ENCODE peak calls at places on chromosome 14, in six cellular contexts. One of them, this sample, is unnamed.

GRCh38 chr14:51094282-51094821 is 553 bp downstream of the TRIM9 start:
- DNase-seq in heart right ventricle: no peak
- DNase-seq in colonic mucosa: peak; percentile 18
- DNase-seq in heart left ventricle: peak; percentile 67
- DNase-seq in brain microvascular endothelial cell: no peak
- DNase-seq in transverse colon: no peak
- DNase-seq in this sample: no peak

GRCh38 chr14:104677506-104678332 is 11.7 kb upstream of the INF2 start:
- DNase-seq in colonic mucosa: peak; percentile 81
- DNase-seq in brain microvascular endothelial cell: peak; percentile 55
- DNase-seq in heart left ventricle: peak; percentile 89
- DNase-seq in transverse colon: peak; percentile 73
- DNase-seq in heart right ventricle: peak; percentile 84
- DNase-seq in this sample: peak; percentile 60

GRCh38 chr14:64971890-64972785 is at the start of gene RAB15:
- DNase-seq in colonic mucosa: peak; percentile 45
- DNase-seq in heart right ventricle: peak; percentile 32
- DNase-seq in brain microvascular endothelial cell: no peak
- DNase-seq in heart left ventricle: peak; percentile 64
- DNase-seq in transverse colon: peak; percentile 32
- DNase-seq in this sample: no peak

GRCh38 chr14:104345316-104346111 is 207.1 kb downstream of the KIF26A start:
- DNase-seq in heart right ventricle: no peak
- DNase-seq in colonic mucosa: no peak
- DNase-seq in heart left ventricle: no peak
- DNase-seq in transverse colon: no peak
- DNase-seq in brain microvascular endothelial cell: no peak
- DNase-seq in this sample: no peak

GRCh38 chr14:31752867-31753661 is 191.9 kb downstream of the NUBPL start:
- DNase-seq in transverse colon: no peak
- DNase-seq in heart right ventricle: no peak
- DNase-seq in colonic mucosa: no peak
- DNase-seq in heart left ventricle: peak; percentile 51
- DNase-seq in brain microvascular endothelial cell: no peak
- DNase-seq in this sample: no peak

GRCh38 chr14:38256358-38256840 is 506 bp upstream of the CLEC14A start:
- DNase-seq in brain microvascular endothelial cell: peak; percentile 22
- DNase-seq in colonic mucosa: no peak
- DNase-seq in heart right ventricle: no peak
- DNase-seq in transverse colon: no peak
- DNase-seq in heart left ventricle: peak; percentile 51
- DNase-seq in this sample: no peak

GRCh38 chr14:80958258-80958657 is 2.8 kb downstream of the TSHR start:
- DNase-seq in heart right ventricle: no peak
- DNase-seq in transverse colon: no peak
- DNase-seq in heart left ventricle: no peak
- DNase-seq in colonic mucosa: no peak
- DNase-seq in brain microvascular endothelial cell: no peak
- DNase-seq in this sample: no peak

GRCh38 chr14:68468437-68469207 is 324.2 kb downstream of the ZFP36L1 start:
- DNase-seq in colonic mucosa: no peak
- DNase-seq in heart left ventricle: no peak
- DNase-seq in transverse colon: no peak
- DNase-seq in heart right ventricle: no peak
- DNase-seq in brain microvascular endothelial cell: peak; percentile 59
- DNase-seq in this sample: peak; percentile 95

GRCh38 chr14:21095430-21096205 is 2.8 kb downstream of the ZNF219 start:
- DNase-seq in heart left ventricle: no peak
- DNase-seq in colonic mucosa: no peak
- DNase-seq in heart right ventricle: peak; percentile 23
- DNase-seq in brain microvascular endothelial cell: no peak
- DNase-seq in transverse colon: no peak
- DNase-seq in this sample: no peak

GRCh38 chr14:92563359-92563758 is 49.8 kb downstream of the RIN3 start:
- DNase-seq in brain microvascular endothelial cell: peak; percentile 39
- DNase-seq in heart left ventricle: no peak
- DNase-seq in heart right ventricle: no peak
- DNase-seq in transverse colon: no peak
- DNase-seq in colonic mucosa: no peak
- DNase-seq in this sample: peak; percentile 70

GRCh38 chr14:90704362-90705051 is 111.7 kb downstream of the TTC7B start:
- DNase-seq in colonic mucosa: no peak
- DNase-seq in transverse colon: no peak
- DNase-seq in heart right ventricle: no peak
- DNase-seq in heart left ventricle: no peak
- DNase-seq in brain microvascular endothelial cell: peak; percentile 22
- DNase-seq in this sample: no peak

GRCh38 chr14:61331992-61332657 is 10.7 kb downstream of the PRKCH start:
- DNase-seq in heart left ventricle: no peak
- DNase-seq in transverse colon: no peak
- DNase-seq in brain microvascular endothelial cell: no peak
- DNase-seq in colonic mucosa: no peak
- DNase-seq in heart right ventricle: no peak
- DNase-seq in this sample: no peak

GRCh38 chr14:58663494-58664111 is 25.8 kb downstream of the DACT1 start:
- DNase-seq in transverse colon: peak; percentile 21
- DNase-seq in colonic mucosa: no peak
- DNase-seq in brain microvascular endothelial cell: peak; percentile 80
- DNase-seq in heart left ventricle: no peak
- DNase-seq in heart right ventricle: no peak
- DNase-seq in this sample: peak; percentile 70

GRCh38 chr14:99601301-99601945 is 2.6 kb downstream of the CCDC85C start:
- DNase-seq in brain microvascular endothelial cell: no peak
- DNase-seq in transverse colon: peak; percentile 54
- DNase-seq in heart right ventricle: no peak
- DNase-seq in heart left ventricle: no peak
- DNase-seq in colonic mucosa: peak; percentile 58
- DNase-seq in this sample: no peak

GRCh38 chr14:90703841-90704240 is 112.4 kb downstream of the TTC7B start:
- DNase-seq in heart left ventricle: no peak
- DNase-seq in brain microvascular endothelial cell: no peak
- DNase-seq in colonic mucosa: no peak
- DNase-seq in transverse colon: no peak
- DNase-seq in heart right ventricle: no peak
- DNase-seq in this sample: no peak

GRCh38 chr14:99156026-99156425 is 116.0 kb downstream of the BCL11B start:
- DNase-seq in colonic mucosa: no peak
- DNase-seq in transverse colon: no peak
- DNase-seq in brain microvascular endothelial cell: no peak
- DNase-seq in heart left ventricle: no peak
- DNase-seq in heart right ventricle: no peak
- DNase-seq in this sample: no peak

GRCh38 chr14:80726211-80726610 is 215.3 kb downstream of the CEP128 start:
- DNase-seq in brain microvascular endothelial cell: no peak
- DNase-seq in colonic mucosa: no peak
- DNase-seq in heart right ventricle: no peak
- DNase-seq in transverse colon: no peak
- DNase-seq in heart left ventricle: no peak
- DNase-seq in this sample: no peak

DNA sequence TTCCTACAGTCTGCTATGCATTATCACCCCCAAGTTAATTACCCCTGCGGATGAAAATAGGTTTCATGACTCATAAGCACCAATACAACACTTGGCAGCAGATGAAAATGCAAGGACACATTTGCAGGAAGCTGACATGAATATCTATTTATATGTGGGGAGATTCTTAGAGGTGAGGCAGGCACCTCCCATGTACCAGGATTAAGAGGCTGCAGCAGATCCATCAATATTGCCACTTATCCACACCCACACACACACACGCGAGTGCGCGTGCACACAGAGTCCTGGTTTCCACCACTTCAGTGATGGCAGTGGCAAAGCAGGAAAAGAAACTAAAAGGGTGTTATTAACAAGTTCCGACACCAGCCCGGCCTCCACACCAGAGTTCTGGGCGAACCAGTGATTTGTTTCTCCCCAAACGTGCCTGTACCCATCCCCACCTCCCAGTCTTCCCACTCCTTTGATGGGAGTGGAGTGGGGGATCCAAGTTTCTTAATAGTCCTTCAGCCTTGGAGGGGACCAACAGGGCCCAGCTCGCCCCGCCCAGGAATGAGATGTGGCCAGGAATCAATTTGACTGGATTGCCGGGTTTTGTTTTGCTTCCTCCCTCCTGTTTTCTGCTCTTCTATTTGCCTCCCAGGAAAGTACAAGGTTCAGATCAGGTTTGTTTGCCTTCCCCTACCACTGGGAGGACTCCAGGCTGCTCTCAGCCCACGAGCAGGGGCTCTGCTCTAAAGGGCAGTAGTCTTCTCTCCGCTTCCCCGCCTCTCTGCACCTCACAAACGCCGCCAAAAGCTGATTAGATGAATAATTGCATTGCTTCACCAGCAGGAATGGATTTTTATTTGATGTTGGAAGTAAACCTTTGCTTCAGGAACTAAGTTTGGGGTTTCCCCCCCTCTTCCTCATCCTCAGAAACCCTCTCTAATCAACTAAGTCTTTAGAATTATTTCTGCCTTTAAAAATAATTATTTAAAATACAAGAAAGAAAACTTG is 5.2 kb downstream of the IRF2BPL start:
- DNase-seq in heart right ventricle: no peak
- DNase-seq in colonic mucosa: peak; percentile 83
- DNase-seq in brain microvascular endothelial cell: no peak
- DNase-seq in heart left ventricle: no peak
- DNase-seq in transverse colon: peak; percentile 63
- DNase-seq in this sample: peak; percentile 60
- TF ChIP-seq CTCF in heart right ventricle: no peak
- TF ChIP-seq CTCF in colonic mucosa: no peak
- TF ChIP-seq CTCF in brain microvascular endothelial cell: peak; percentile 51
- TF ChIP-seq CTCF in heart left ventricle: peak; percentile 20
- TF ChIP-seq CTCF in transverse colon: peak; percentile 63
- TF ChIP-seq CTCF in this sample: no peak

DNA sequence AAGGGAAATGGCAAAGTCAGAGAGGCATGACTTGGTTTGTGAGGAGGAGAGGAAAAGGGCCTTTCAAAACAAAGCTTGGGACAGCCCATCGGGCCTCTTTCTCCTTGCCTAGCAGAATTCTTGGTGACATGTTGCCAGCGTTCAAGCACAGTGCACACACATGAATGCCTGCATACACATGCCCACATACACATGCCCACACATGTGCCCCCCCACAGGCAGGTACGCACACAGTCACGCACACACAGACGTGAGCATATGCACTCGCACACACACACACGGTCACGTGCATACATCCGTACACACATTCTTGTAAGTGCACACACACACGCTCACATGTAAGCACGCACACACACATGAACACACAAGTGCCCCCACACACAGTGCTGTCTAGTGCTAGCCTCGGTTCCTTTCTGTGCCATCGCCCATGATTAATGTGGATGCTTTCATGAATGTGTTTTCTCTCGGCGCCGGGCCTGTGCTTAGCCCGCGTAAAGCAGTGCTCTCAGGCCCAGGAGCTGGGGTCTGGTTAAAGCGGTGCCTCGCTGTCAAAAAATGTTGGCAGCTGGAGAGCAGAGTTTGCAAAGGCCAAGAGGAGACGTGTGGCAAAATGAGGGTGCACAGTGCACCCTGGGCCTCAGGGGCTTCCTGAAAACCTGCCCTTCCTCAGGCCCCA is 328.8 kb upstream of the DIO3 start:
- DNase-seq in heart right ventricle: no peak
- DNase-seq in colonic mucosa: no peak
- DNase-seq in brain microvascular endothelial cell: no peak
- DNase-seq in heart left ventricle: no peak
- DNase-seq in transverse colon: no peak
- DNase-seq in this sample: no peak
- H3K4me3 ChIP-seq in heart right ventricle: no peak overlapping the region
- H3K4me3 ChIP-seq in colonic mucosa: no peak overlapping the region
- H3K4me3 ChIP-seq in brain microvascular endothelial cell: no peak overlapping the region
- H3K4me3 ChIP-seq in heart left ventricle: no peak overlapping the region
- H3K4me3 ChIP-seq in transverse colon: no peak overlapping the region
- H3K4me3 ChIP-seq in this sample: no peak overlapping the region

GRCh38 chr14:103339561-103339960 is 5.5 kb downstream of the EIF5 start:
- DNase-seq in heart left ventricle: no peak
- DNase-seq in heart right ventricle: no peak
- DNase-seq in colonic mucosa: no peak
- DNase-seq in brain microvascular endothelial cell: no peak
- DNase-seq in transverse colon: no peak
- DNase-seq in this sample: no peak

GRCh38 chr14:103334644-103335603 is 887 bp downstream of the EIF5 start:
- DNase-seq in transverse colon: peak; percentile 84
- DNase-seq in heart right ventricle: peak; percentile 68
- DNase-seq in heart left ventricle: peak; percentile 77
- DNase-seq in brain microvascular endothelial cell: peak; percentile 62
- DNase-seq in colonic mucosa: peak; percentile 83
- DNase-seq in this sample: peak; percentile 61

GRCh38 chr14:103333754-103334643 is at the start of gene EIF5:
- DNase-seq in heart left ventricle: peak; percentile 99
- DNase-seq in brain microvascular endothelial cell: peak; percentile 98
- DNase-seq in heart right ventricle: peak; percentile 100
- DNase-seq in transverse colon: peak; percentile 99
- DNase-seq in colonic mucosa: peak; percentile 100
- DNase-seq in this sample: peak; percentile 92

GRCh38 chr14:103337794-103338193 is 3.8 kb downstream of the EIF5 start:
- DNase-seq in transverse colon: no peak
- DNase-seq in heart left ventricle: no peak
- DNase-seq in colonic mucosa: no peak
- DNase-seq in heart right ventricle: no peak
- DNase-seq in brain microvascular endothelial cell: no peak
- DNase-seq in this sample: no peak

GRCh38 chr14:103336191-103336590 is 2.2 kb downstream of the EIF5 start:
- DNase-seq in heart right ventricle: no peak
- DNase-seq in colonic mucosa: no peak
- DNase-seq in brain microvascular endothelial cell: no peak
- DNase-seq in heart left ventricle: no peak
- DNase-seq in transverse colon: no peak
- DNase-seq in this sample: no peak
- H3K36me3 ChIP-seq in heart right ventricle: peaks cover 61% of the 10 kb centered on the region
- H3K36me3 ChIP-seq in colonic mucosa: peaks cover 34% of the 10 kb centered on the region
- H3K36me3 ChIP-seq in brain microvascular endothelial cell: peaks cover 67% of the 10 kb centered on the region
- H3K36me3 ChIP-seq in heart left ventricle: peaks cover 59% of the 10 kb centered on the region
- H3K36me3 ChIP-seq in transverse colon: peaks cover 57% of the 10 kb centered on the region
- H3K36me3 ChIP-seq in this sample: peaks cover 37% of the 10 kb centered on the region

DNA sequence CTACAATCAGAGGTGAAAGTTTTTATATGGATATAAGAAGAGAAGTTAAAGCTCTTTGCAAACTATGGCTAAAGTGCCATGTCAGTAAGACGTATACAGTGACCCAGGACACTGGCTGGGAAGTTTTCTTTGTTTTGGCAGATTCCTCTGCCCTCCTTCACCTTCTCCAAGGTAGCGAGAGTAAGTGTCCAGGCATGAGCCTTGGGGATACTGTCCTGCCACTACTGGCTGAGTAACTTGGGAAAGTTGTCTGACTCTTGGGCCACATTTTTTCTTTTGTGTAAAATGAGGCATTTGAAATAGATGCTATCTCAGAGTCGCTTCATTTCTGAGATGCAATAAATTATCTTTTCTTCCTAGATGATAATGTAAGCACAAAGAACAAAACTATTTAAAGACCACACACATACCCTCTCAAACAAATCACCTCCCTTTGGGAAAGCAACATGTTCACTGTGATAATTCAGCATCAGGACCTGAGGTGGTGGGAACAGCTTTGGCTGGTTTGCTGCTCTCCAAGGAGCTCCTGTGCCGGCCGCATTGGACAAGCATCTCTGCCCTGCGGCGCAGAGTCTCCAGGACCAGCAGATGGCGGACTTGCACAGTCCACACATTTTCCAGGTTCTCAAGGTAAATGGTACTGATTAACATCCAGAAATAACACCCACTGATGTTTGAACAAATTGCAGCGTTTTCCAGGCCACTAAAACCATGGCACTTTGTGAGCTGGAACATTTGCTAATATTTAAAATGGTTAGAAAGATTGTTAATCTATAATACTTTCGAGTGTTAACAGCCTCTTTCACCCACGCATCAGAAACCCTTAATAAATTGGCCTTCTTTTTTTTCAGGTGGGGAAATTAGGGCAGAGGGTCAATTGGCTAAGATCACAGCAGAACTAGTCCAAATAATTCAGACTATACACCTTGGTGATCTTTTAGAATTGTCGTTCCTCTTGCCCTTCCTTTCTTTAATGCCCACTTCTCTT is 106.2 kb downstream of the PTCSC3 start:
- DNase-seq in colonic mucosa: peak; percentile 48
- DNase-seq in heart right ventricle: no peak
- DNase-seq in brain microvascular endothelial cell: peak; percentile 52
- DNase-seq in transverse colon: peak; percentile 54
- DNase-seq in heart left ventricle: peak; percentile 63
- DNase-seq in this sample: peak; percentile 65
- TF ChIP-seq CTCF in colonic mucosa: peak; percentile 48
- TF ChIP-seq CTCF in heart right ventricle: peak; percentile 51
- TF ChIP-seq CTCF in brain microvascular endothelial cell: peak; percentile 92
- TF ChIP-seq CTCF in transverse colon: peak; percentile 38
- TF ChIP-seq CTCF in heart left ventricle: peak; percentile 36
- TF ChIP-seq CTCF in this sample: peak; percentile 85

This sample was measured in bronchial epithelial cell.